ENCODE peak calls at places on chromosomes 16 and 17, in five cellular contexts. Q is ascending aorta, X is T-helper 9 cell, P is lower leg skin, K is activated gamma-delta T cell treated with Interleukin-2 at 50 U/mL for 16 hours. Y is an unnamed sample.

GRCh38 chr16:69772560-69773254 is 10.6 kb downstream of the WWP2 start:
- DNase-seq in K (no peak), P (no peak), X (no peak), Q (no peak), Y (no peak)

GRCh38 chr17:49894761-49895160 is 46.9 kb upstream of the TAC4 start:
- DNase-seq in P (peak), X (no peak), Q (no peak), K (no peak), Y (no peak)

GRCh38 chr16:56673916-56674315 is 4.3 kb downstream of the MT1H start:
- DNase-seq in Q (no peak), X (no peak), P (no peak), K (peak), Y (no peak)

GRCh38 chr17:72338847-72339790 is 218.3 kb downstream of the SOX9 start:
- DNase-seq in Q (no peak), K (no peak), X (no peak), P (no peak), Y (no peak)

GRCh38 chr17:17375826-17376225 is 72.7 kb downstream of the NT5M start:
- DNase-seq in Q (no peak), X (no peak), P (no peak), K (no peak), Y (no peak)

GRCh38 chr16:50712568-50712914 is 19.1 kb downstream of the NOD2 start:
- DNase-seq in K (no peak), Q (no peak), P (no peak), X (no peak), Y (no peak)

GRCh38 chr16:19128454-19129210 is 14.9 kb downstream of the ITPRIPL2 start:
- DNase-seq in K (no peak), P (no peak), Q (no peak), X (no peak), Y (no peak)

GRCh38 chr17:28940675-28941074 is 10.6 kb downstream of the PHF12 start:
- DNase-seq in Q (no peak), P (no peak), K (no peak), X (no peak), Y (no peak)

GRCh38 chr16:86016201-86016965 is 117.4 kb downstream of the IRF8 start:
- DNase-seq in K (peak), X (no peak), P (no peak), Q (no peak), Y (peak)

GRCh38 chr16:27906883-27907282 is 156.6 kb downstream of the GSG1L start:
- DNase-seq in K (no peak), P (no peak), Q (no peak), X (no peak), Y (no peak)

GRCh38 chr16:74623214-74623842 is 16.4 kb upstream of the GLG1 start:
- DNase-seq in X (no peak), P (no peak), K (no peak), Q (no peak), Y (no peak)

GRCh38 chr17:39999067-39999466 is 16.2 kb upstream of the CSF3 start:
- DNase-seq in P (no peak), K (no peak), X (no peak), Q (no peak), Y (no peak)

GRCh38 chr17:67216544-67217320 is 28.3 kb downstream of the HELZ start:
- DNase-seq in X (no peak), Q (no peak), P (no peak), K (no peak), Y (no peak)

GRCh38 chr17:80877095-80877828 is 114.4 kb upstream of the CHMP6 start:
- DNase-seq in Q (no peak), P (no peak), X (no peak), K (peak), Y (no peak)

GRCh38 chr16:69703638-69704037 is 22.7 kb downstream of the NQO1 start:
- DNase-seq in Q (no peak), X (no peak), P (no peak), K (no peak), Y (no peak)

GRCh38 chr16:13036600-13036999 is 135.2 kb downstream of the SHISA9 start:
- DNase-seq in K (peak), Q (no peak), P (no peak), X (peak), Y (no peak)

GRCh38 chr17:5581655-5582054 is 2.7 kb downstream of the NLRP1 start:
- DNase-seq in K (no peak), Q (no peak), P (no peak), X (no peak), Y (no peak)

GRCh38 chr16:50989047-50989446 is 162.0 kb downstream of the SALL1 start:
- DNase-seq in K (no peak), Q (no peak), P (no peak), X (no peak), Y (no peak)

GRCh38 chr17:81905993-81906392 is 4.0 kb downstream of the NPB start:
- DNase-seq in P (no peak), X (no peak), K (no peak), Q (no peak), Y (no peak)

GRCh38 chr16:4401094-4401501 is 15.3 kb downstream of the CORO7 start:
- DNase-seq in Q (no peak), X (no peak), P (no peak), K (no peak), Y (no peak)

GRCh38 chr17:49224198-49224996 is 6.2 kb downstream of the PHOSPHO1 start:
- DNase-seq in K (peak), P (no peak), X (peak), Q (no peak), Y (peak)

GRCh38 chr16:85593503-85594195 is 19.5 kb upstream of the GSE1 start:
- DNase-seq in K (no peak), Q (no peak), X (no peak), P (no peak), Y (no peak)

GRCh38 chr16:86281435-86281834 is 228.9 kb upstream of the FOXF1 start:
- DNase-seq in Q (no peak), P (no peak), X (no peak), K (no peak), Y (no peak)

GRCh38 chr17:19651461-19652238 is 3.1 kb downstream of the ALDH3A2 start:
- DNase-seq in K (no peak), X (no peak), P (no peak), Q (no peak), Y (no peak)

GRCh38 chr16:10988164-10988803 is 43.9 kb downstream of the CLEC16A start:
- DNase-seq in K (no peak), Q (no peak), P (no peak), X (no peak), Y (peak)

GRCh38 chr17:83152745-83153611 is 73.6 kb downstream of the METRNL start:
- DNase-seq in X (no peak), Q (no peak), K (no peak), P (peak), Y (no peak)

GRCh38 chr17:70181376-70181775 is 12.0 kb downstream of the KCNJ2 start:
- DNase-seq in Q (no peak), P (no peak), X (no peak), K (no peak), Y (no peak)

GRCh38 chr17:62790554-62790953 is 17.6 kb downstream of the MARCHF10 start:
- DNase-seq in X (no peak), Q (no peak), K (no peak), P (no peak), Y (no peak)

GRCh38 chr17:14746784-14747575 is 446.1 kb downstream of the HS3ST3B1 start:
- DNase-seq in K (no peak), X (no peak), P (no peak), Q (no peak), Y (no peak)

GRCh38 chr16:51888021-51888420 is 658.9 kb downstream of the TOX3 start:
- DNase-seq in K (no peak), X (no peak), Q (no peak), P (no peak), Y (no peak)

GRCh38 chr16:49459953-49460735 is 86.5 kb downstream of the C16orf78 start:
- DNase-seq in X (no peak), Q (no peak), K (no peak), P (no peak), Y (no peak)

GRCh38 chr17:10001296-10001904 is 96.3 kb upstream of the RCVRN start:
- DNase-seq in Q (no peak), X (no peak), P (no peak), K (no peak), Y (no peak)

GRCh38 chr17:57114085-57114673 is 29.1 kb downstream of the AKAP1 start:
- DNase-seq in Q (no peak), P (no peak), X (peak), K (peak), Y (peak)

GRCh38 chr16:86424968-86425367 is 85.4 kb upstream of the FOXF1 start:
- DNase-seq in X (no peak), K (no peak), Q (no peak), P (no peak), Y (peak)

GRCh38 chr16:2490190-2491105 is 15.5 kb downstream of the TBC1D24 start:
- DNase-seq in K (no peak), P (no peak), X (no peak), Q (no peak), Y (no peak)

GRCh38 chr16:73794936-73795335 is 501.7 kb upstream of the PSMD7 start:
- DNase-seq in P (peak), Q (no peak), K (no peak), X (no peak), Y (no peak)

GRCh38 chr17:21191698-21192097 is 22.3 kb downstream of the TMEM11 start:
- DNase-seq in K (no peak), P (no peak), X (no peak), Q (no peak), Y (no peak)

GRCh38 chr17:81924557-81925532 is 2.7 kb downstream of the MAFG start:
- DNase-seq in K (no peak), P (no peak), Q (no peak), X (no peak), Y (no peak)